ENCODE peak calls at places on chromosomes 1 and 21, in six cellular contexts. G, D, N, I, K and Y are unnamed samples.

GRCh38 chr21:43354016-43354420 is 72.9 kb downstream of the SIK1 start:
- DNase-seq in G (no peak), I (no peak), N (no peak), K (no peak), D (no peak), Y (no peak)

GRCh38 chr1:25836695-25837094 is 16.9 kb downstream of the MTFR1L start:
- DNase-seq in I (no peak), G (no peak), N (no peak), K (no peak), D (no peak), Y (no peak)

GRCh38 chr21:20270365-20271055 is 727.7 kb upstream of the NCAM2 start:
- DNase-seq in D (no peak), K (no peak), N (no peak), I (no peak), G (no peak), Y (no peak)

GRCh38 chr1:214570442-214570841 is 19.0 kb upstream of the PTPN14 start:
- DNase-seq in I (peak; percentile 48), N (no peak), G (no peak), K (peak; percentile 37), D (no peak), Y (no peak)

GRCh38 chr1:60746278-60746761 is 336.0 kb upstream of the NFIA start:
- DNase-seq in K (no peak), N (no peak), G (no peak), I (no peak), D (no peak), Y (peak; percentile 13)

GRCh38 chr1:232012773-232013386 is 386.3 kb downstream of the DISC1 start:
- DNase-seq in D (no peak), I (peak; percentile 90), N (no peak), K (peak; percentile 70), G (no peak), Y (no peak)

GRCh38 chr21:46639489-46640386 is 4.3 kb downstream of the PRMT2 start:
- DNase-seq in I (peak; percentile 48), G (no peak), N (no peak), D (no peak), K (peak; percentile 41), Y (no peak)

GRCh38 chr1:108817811-108818210 is 39.1 kb downstream of the AKNAD1 start:
- DNase-seq in N (no peak), I (no peak), K (no peak), G (no peak), D (no peak), Y (no peak)

GRCh38 chr1:167554028-167554779 is 642 bp upstream of the CREG1 start:
- DNase-seq in D (no peak), I (peak; percentile 18), N (no peak), G (no peak), K (no peak), Y (peak; percentile 39)

GRCh38 chr1:26378088-26378878 is 5.7 kb upstream of the ZNF683 start:
- DNase-seq in N (peak; percentile 60), I (peak; percentile 98), D (peak; percentile 60), G (no peak), K (peak; percentile 97), Y (no peak)

GRCh38 chr1:159854693-159855192 is 7.7 kb downstream of the VSIG8 start:
- DNase-seq in G (peak; percentile 78), K (peak; percentile 89), N (no peak), D (peak; percentile 72), I (peak; percentile 92), Y (no peak)

GRCh38 chr1:55575571-55576279 is 360.6 kb upstream of the USP24 start:
- DNase-seq in K (peak; percentile 36), N (no peak), D (no peak), G (no peak), I (no peak), Y (no peak)

GRCh38 chr1:119159963-119160362 is 19.5 kb upstream of the WARS2 start:
- DNase-seq in K (peak; percentile 81), N (no peak), G (no peak), D (no peak), I (peak; percentile 14), Y (no peak)

GRCh38 chr1:7454052-7454815 is 316.9 kb upstream of the VAMP3 start:
- DNase-seq in K (peak; percentile 16), G (peak; percentile 52), I (peak; percentile 14), N (no peak), D (no peak), Y (peak; percentile 27)

GRCh38 chr1:22326372-22326915 is 125.2 kb upstream of the ZBTB40 start:
- DNase-seq in I (no peak), N (no peak), K (no peak), G (no peak), D (no peak), Y (no peak)

GRCh38 chr1:225767591-225768540 is 9.8 kb upstream of the SRP9 start:
- DNase-seq in G (peak; percentile 5), I (peak; percentile 89), D (no peak), K (peak; percentile 77), N (no peak), Y (no peak)

GRCh38 chr1:28027660-28028059 is 60.8 kb downstream of the EYA3 start:
- DNase-seq in G (no peak), N (no peak), I (no peak), D (no peak), K (no peak), Y (no peak)

GRCh38 chr1:234409328-234409727 is 36.1 kb downstream of the COA6 start:
- DNase-seq in N (no peak), K (no peak), I (no peak), G (no peak), D (no peak), Y (no peak)

GRCh38 chr1:47894718-47895393 is 102.3 kb downstream of the TRABD2B start:
- DNase-seq in I (peak; percentile 17), K (peak; percentile 36), G (peak; percentile 15), D (no peak), N (peak; percentile 20), Y (no peak)

GRCh38 chr1:28087614-28088167 is 719 bp downstream of the EYA3 start:
- DNase-seq in K (peak; percentile 13), D (no peak), G (peak; percentile 29), N (no peak), I (no peak), Y (peak; percentile 63)

GRCh38 chr1:38846210-38846609 is 13.4 kb downstream of the RRAGC start:
- DNase-seq in K (no peak), D (no peak), I (no peak), N (no peak), G (no peak), Y (no peak)

GRCh38 chr1:206508956-206509355 is 1.6 kb downstream of the RASSF5 start:
- DNase-seq in I (peak; percentile 82), D (no peak), K (peak; percentile 93), N (no peak), G (no peak), Y (no peak)

GRCh38 chr1:18949689-18950414 is 6.6 kb downstream of the IFFO2 start:
- DNase-seq in N (no peak), K (peak; percentile 79), D (no peak), G (peak; percentile 50), I (peak; percentile 68), Y (peak; percentile 77)

GRCh38 chr1:93579891-93580290 is 101.7 kb downstream of the BCAR3 start:
- DNase-seq in N (peak; percentile 59), K (peak; percentile 93), G (no peak), I (peak; percentile 89), D (no peak), Y (no peak)

GRCh38 chr21:45486443-45487160 is 55.6 kb downstream of the SLC19A1 start:
- DNase-seq in G (no peak), K (no peak), I (no peak), N (no peak), D (no peak), Y (no peak)

GRCh38 chr1:145985502-145986439 is 10.6 kb downstream of the TXNIP start:
- DNase-seq in I (peak; percentile 76), G (no peak), D (no peak), K (peak; percentile 83), N (peak; percentile 88), Y (no peak)

GRCh38 chr1:36156329-36157114 is 562 bp downstream of the MAP7D1 start:
- DNase-seq in K (no peak), I (peak; percentile 71), D (peak; percentile 40), N (no peak), G (peak; percentile 92), Y (peak; percentile 95)

GRCh38 chr21:36132691-36133090 is 2.2 kb upstream of the CBR3 start:
- DNase-seq in K (no peak), N (no peak), G (no peak), I (no peak), D (no peak), Y (no peak)

GRCh38 chr1:216531308-216532239 is 108.3 kb upstream of the USH2A start:
- DNase-seq in G (no peak), I (peak; percentile 48), D (no peak), K (peak; percentile 25), N (no peak), Y (no peak)

GRCh38 chr1:11482904-11483479 is 4.0 kb downstream of the DISP3 start:
- DNase-seq in I (no peak), N (no peak), D (no peak), G (no peak), K (no peak), Y (no peak)

GRCh38 chr1:27960762-27961645 is 1.2 kb downstream of the XKR8 start:
- DNase-seq in K (no peak), D (no peak), G (no peak), N (no peak), I (no peak), Y (peak; percentile 18)

GRCh38 chr1:232393010-232393833 is 236.7 kb downstream of the SIPA1L2 start:
- DNase-seq in K (peak; percentile 2), I (no peak), G (no peak), D (no peak), N (no peak), Y (no peak)